ENCODE peak calls at places on chromosomes 7 and 10, in four cellular contexts. H is mesendoderm, G is H1, D is IMR-90. I is an unnamed sample.

GRCh38 chr10:126242352-126243260 is 145.7 kb downstream of the ADAM12 start:
- DNase-seq in H (no peak), G (no peak), D (peak), I (no peak)

GRCh38 chr10:6669269-6669859 is 89.3 kb upstream of the PRKCQ start:
- DNase-seq in H (peak), G (no peak), D (peak), I (no peak)

GRCh38 chr7:113131367-113131766 is 13.0 kb upstream of the SMIM30 start:
- DNase-seq in H (peak), G (no peak), D (no peak), I (no peak)

GRCh38 chr10:124725791-124726190 is 18.4 kb downstream of the FAM53B start:
- DNase-seq in H (no peak), G (no peak), D (no peak), I (no peak)

GRCh38 chr10:11335881-11336430 is 275.5 kb downstream of the USP6NL start:
- DNase-seq in H (no peak), G (peak), D (no peak), I (no peak)

GRCh38 chr10:111085690-111086353 is 9.0 kb downstream of the ADRA2A start:
- DNase-seq in H (no peak), G (no peak), D (no peak), I (no peak)

GRCh38 chr7:1313591-1313990 is 80.9 kb downstream of the UNCX start:
- DNase-seq in H (no peak), G (peak), D (no peak), I (no peak)

GRCh38 chr7:128453836-128454804 is 1.6 kb upstream of the HILPDA start:
- DNase-seq in H (peak), G (peak), D (peak), I (peak)

GRCh38 chr10:978826-979421 is 9.3 kb upstream of the GTPBP4 start:
- DNase-seq in H (no peak), G (no peak), D (no peak), I (no peak)

GRCh38 chr7:110413038-110413437 is 677.9 kb upstream of the LRRN3 start:
- DNase-seq in H (no peak), G (no peak), D (no peak), I (no peak)

GRCh38 chr7:110407706-110408105 is 683.2 kb upstream of the LRRN3 start:
- DNase-seq in H (no peak), G (no peak), D (peak), I (no peak)

GRCh38 chr7:110407242-110407641 is 683.7 kb upstream of the LRRN3 start:
- DNase-seq in H (no peak), G (no peak), D (no peak), I (no peak)

GRCh38 chr7:110412614-110413013 is 678.3 kb upstream of the LRRN3 start:
- DNase-seq in H (no peak), G (no peak), D (no peak), I (no peak)
- H3K56ac ChIP-seq in H (no peak), G (no peak), D (no peak), I (no peak)

DNA sequence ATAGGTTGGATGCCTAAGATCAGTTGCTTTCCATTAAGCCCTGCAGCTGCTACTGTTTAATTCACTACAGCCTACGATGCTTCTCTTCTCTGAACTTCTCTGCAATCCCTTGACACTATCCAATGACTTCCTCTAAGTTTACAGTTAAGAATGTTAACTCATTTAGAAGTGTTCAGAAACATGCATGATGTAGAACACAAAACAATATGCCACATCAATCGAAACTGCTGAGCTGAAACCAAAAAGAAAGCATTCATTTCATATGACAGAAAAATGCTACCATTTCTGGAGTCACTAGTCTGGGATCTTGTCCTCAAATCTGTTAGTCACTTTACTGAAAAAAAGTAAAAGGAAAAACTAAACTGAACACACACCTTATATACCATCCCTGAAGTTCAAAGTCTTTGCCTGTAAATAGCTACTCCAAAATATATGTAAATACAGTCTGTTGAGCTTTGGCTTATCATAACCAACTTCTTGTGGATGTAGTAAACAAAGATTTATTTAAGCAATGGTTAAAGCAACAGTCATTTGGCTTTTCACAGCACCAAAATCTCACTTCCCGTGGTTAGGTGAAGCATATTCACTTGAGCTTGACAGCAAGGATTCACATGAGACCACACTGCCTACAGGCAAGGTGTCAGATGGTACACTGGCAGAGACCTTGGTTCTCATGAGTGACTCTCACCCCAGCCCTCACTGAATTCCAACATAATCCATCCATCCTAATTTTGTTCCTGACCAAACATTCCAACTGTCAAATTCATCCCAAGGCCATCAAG is 187.0 kb downstream of the PPP1R17 start:
- DNase-seq in H (no peak), G (no peak), D (no peak), I (no peak)
- H3K56ac ChIP-seq in H (no peak), G (no peak), D (no peak), I (no peak)

DNA sequence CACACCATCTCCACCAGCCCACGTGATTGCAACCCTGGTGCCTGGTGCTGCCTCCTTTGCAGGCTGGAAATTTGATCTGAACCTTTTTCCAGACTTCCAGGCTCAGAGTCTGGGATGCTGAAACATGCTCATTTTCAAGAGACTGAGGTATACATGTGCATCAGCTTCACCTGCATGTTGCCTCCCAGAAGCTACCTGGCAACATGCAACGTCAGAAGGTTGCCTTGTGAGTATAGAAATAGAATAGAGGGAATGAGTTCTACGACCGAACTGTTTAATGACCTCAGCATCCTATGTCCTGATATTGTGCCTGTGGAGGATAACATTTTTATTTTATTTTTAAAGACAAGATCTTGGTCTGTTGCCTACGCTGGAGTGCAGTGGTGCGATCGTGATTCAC is 1.9 kb upstream of the ZNF212 start:
- DNase-seq in H (no peak), G (no peak), D (no peak), I (no peak)
- H3K56ac ChIP-seq in H (no peak), G (no peak), D (no peak), I (no peak)

GRCh38 chr10:103676851-103677417 is 178.4 kb downstream of the SH3PXD2A start:
- DNase-seq in H (peak), G (no peak), D (peak), I (no peak)

GRCh38 chr10:103673616-103674015 is 180.1 kb downstream of the NEURL1 start:
- DNase-seq in H (no peak), G (no peak), D (no peak), I (no peak)

GRCh38 chr10:103678104-103678526 is 177.3 kb downstream of the SH3PXD2A start:
- DNase-seq in H (no peak), G (no peak), D (peak), I (no peak)

GRCh38 chr10:103677486-103677885 is 177.9 kb downstream of the SH3PXD2A start:
- DNase-seq in H (no peak), G (no peak), D (no peak), I (no peak)

GRCh38 chr10:103676058-103676785 is 179.2 kb downstream of the SH3PXD2A start:
- DNase-seq in H (peak), G (no peak), D (peak), I (no peak)
- H3K56ac ChIP-seq in H (no peak), G (no peak), D (peak), I (no peak)

GRCh38 chr10:122336332-122336731 is 38.2 kb upstream of the PLEKHA1 start:
- DNase-seq in H (no peak), G (no peak), D (no peak), I (no peak)
- H3K56ac ChIP-seq in H (no peak), G (no peak), D (no peak), I (no peak)

I was measured in H9.